ENCODE peak calls at places on chromosome X, in five cellular contexts. Y, L, N, H and X are unnamed samples.

GRCh38 chrX:43108828-43109227 is 330.9 kb upstream of the PPP1R2C start:
- DNase-seq in Y (no peak), L (no peak), N (no peak), H (no peak), X (no peak)

GRCh38 chrX:68409154-68409553 is 24.1 kb downstream of the OPHN1 start:
- DNase-seq in Y (no peak), L (no peak), N (no peak), H (no peak), X (no peak)

GRCh38 chrX:147911192-147912022 is at the start of gene FMR1:
- DNase-seq in Y (peak), L (peak), N (peak), H (peak), X (peak)

GRCh38 chrX:124217289-124218251 is 114.9 kb upstream of the TEX13D start:
- DNase-seq in Y (no peak), L (peak), N (no peak), H (peak), X (no peak)

GRCh38 chrX:68877606-68878005 is 48.8 kb downstream of the EFNB1 start:
- DNase-seq in Y (no peak), L (no peak), N (no peak), H (no peak), X (no peak)

GRCh38 chrX:16918979-16919378 is 27.5 kb upstream of the REPS2 start:
- DNase-seq in Y (no peak), L (no peak), N (no peak), H (no peak), X (no peak)

GRCh38 chrX:70970482-70970999 is 39.6 kb upstream of the SLC7A3 start:
- DNase-seq in Y (no peak), L (peak), N (no peak), H (no peak), X (no peak)

GRCh38 chrX:152901816-152902501 is 4.1 kb downstream of the ZNF185 start:
- DNase-seq in Y (no peak), L (no peak), N (no peak), H (no peak), X (peak)

GRCh38 chrX:150063673-150064072 is 125.4 kb upstream of the EOLA2 start:
- DNase-seq in Y (no peak), L (no peak), N (no peak), H (no peak), X (no peak)

GRCh38 chrX:109889289-109890006 is 113.5 kb upstream of the TMEM164 start:
- DNase-seq in Y (no peak), L (peak), N (no peak), H (no peak), X (no peak)
- TF ChIP-seq CTCF in Y (no peak), L (peak), N (no peak), H (no peak), X (peak)

GRCh38 chrX:47752685-47753084 is 84.0 kb upstream of the ZNF81 start:
- DNase-seq in Y (no peak), L (no peak), N (no peak), H (no peak), X (no peak)

GRCh38 chrX:47749185-47749967 is 87.3 kb upstream of the ZNF81 start:
- DNase-seq in Y (no peak), L (peak), N (no peak), H (no peak), X (no peak)

GRCh38 chrX:47748576-47748975 is 88.1 kb upstream of the ZNF81 start:
- DNase-seq in Y (no peak), L (peak), N (no peak), H (no peak), X (no peak)

GRCh38 chrX:47746446-47746845 is 87.5 kb upstream of the UXT start:
- DNase-seq in Y (no peak), L (no peak), N (no peak), H (no peak), X (no peak)

DNA sequence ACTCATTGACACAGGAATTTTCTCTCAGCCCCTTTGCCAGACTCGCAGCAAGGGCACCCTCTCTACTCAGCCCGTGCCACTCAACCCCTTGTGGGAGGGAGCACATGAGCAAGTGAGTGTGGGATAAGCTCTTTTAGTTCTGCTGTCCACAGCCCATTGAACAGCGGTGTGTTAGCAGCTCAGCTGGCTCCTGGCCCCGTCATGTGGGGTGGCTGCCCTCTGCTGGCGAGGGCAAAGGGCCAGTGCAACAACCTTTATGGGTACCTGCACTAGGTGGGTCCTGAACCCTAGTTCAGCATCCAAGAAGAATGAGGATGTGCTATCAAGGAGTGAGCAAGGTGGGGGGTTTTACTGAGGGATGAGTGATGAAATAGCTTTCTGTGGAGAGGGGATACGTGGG is 85.0 kb upstream of the ZNF81 start:
- DNase-seq in Y (peak), L (peak), N (no peak), H (no peak), X (no peak)
- TF ChIP-seq CTCF in Y (no peak), L (peak), N (no peak), H (no peak), X (peak)

DNA sequence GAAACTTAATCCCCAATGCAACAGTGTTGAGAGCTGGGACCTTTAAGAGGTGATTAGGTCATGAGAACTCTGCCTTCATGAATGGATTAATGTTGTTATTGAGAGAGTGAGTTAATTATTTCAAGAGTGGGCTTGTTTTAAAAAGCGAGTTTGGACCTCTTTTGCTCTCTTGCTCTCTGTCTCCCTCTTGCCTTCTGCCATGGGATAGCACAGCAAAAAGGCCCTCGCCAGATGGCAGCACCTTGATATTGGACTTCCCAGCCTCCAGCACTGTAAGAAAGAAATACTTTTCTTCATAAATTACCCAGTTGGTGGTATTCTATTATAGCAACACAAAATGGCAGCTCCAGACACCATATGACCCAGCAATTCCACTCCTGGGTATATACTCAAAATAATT is 7.0 kb upstream of the ATP6AP2 start:
- DNase-seq in Y (no peak), L (peak), N (no peak), H (no peak), X (no peak)
- TF ChIP-seq CTCF in Y (no peak), L (peak), N (no peak), H (peak), X (peak)

DNA sequence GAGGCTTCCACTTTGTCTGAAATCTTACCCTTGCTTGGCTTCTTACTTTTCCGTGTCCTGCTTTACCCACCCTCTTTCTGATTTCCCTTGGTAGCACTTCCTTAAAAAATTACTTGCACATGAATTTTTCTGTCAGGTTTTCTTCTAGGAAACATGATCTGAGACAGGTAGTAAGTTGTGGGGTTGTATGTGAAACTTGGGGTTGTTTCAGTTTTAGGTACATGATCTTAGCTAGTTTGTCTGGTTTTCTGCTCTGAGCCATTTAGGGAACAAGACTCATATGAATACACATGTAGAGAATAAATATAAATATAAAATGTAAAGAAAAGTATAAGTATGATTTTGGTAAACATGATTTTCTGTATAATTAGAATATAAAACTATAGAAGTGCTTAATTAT is 17.4 kb upstream of the ARMCX2 start:
- DNase-seq in Y (no peak), L (no peak), N (no peak), H (no peak), X (no peak)
- TF ChIP-seq CTCF in Y (no peak), L (no peak), N (no peak), H (no peak), X (no peak)